ENCODE peak calls at places on chromosome 17, in six cellular contexts. K is mucosa of descending colon; C is Panc1; G is ovary; M is heart right ventricle; T is CD8-positive, alpha-beta T cell. S is an unnamed sample. For H3K36me3, the result is how much of the 10 kb centered on the place peaks cover.

GRCh38 chr17:68326681-68327080 is 35.4 kb downstream of the ARSG start:
- DNase-seq in K (no peak), C (no peak), G (no peak), M (no peak), T (no peak), S (no peak)

GRCh38 chr17:44191941-44192496 is 5.2 kb downstream of the TMUB2 start:
- DNase-seq in K (peak), C (no peak), G (no peak), M (no peak), T (no peak), S (no peak)

GRCh38 chr17:42363767-42364585 is 24.3 kb downstream of the STAT3 start:
- DNase-seq in K (no peak), C (no peak), G (no peak), M (no peak), T (no peak), S (no peak)

GRCh38 chr17:71413935-71414334 is 706.9 kb upstream of the SOX9 start:
- DNase-seq in K (no peak), C (no peak), G (no peak), M (no peak), T (no peak), S (no peak)

GRCh38 chr17:64115871-64116534 is 13.9 kb downstream of the ERN1 start:
- DNase-seq in K (no peak), C (no peak), G (no peak), M (no peak), T (no peak), S (no peak)

GRCh38 chr17:44071198-44071520 is 624 bp downstream of the G6PC3 start:
- DNase-seq in K (no peak), C (no peak), G (no peak), M (no peak), T (no peak), S (no peak)

GRCh38 chr17:10739341-10739905 is 9.6 kb upstream of the TMEM220 start:
- DNase-seq in K (no peak), C (no peak), G (no peak), M (no peak), T (no peak), S (no peak)

GRCh38 chr17:56577190-56577589 is 16.3 kb upstream of the NOG start:
- DNase-seq in K (no peak), C (no peak), G (no peak), M (no peak), T (no peak), S (no peak)

GRCh38 chr17:45924332-45924820 is 30.0 kb downstream of the MAPT start:
- DNase-seq in K (no peak), C (no peak), G (no peak), M (no peak), T (no peak), S (no peak)

GRCh38 chr17:1986783-1987451 is 38.2 kb downstream of the RTN4RL1 start:
- DNase-seq in K (no peak), C (no peak), G (peak), M (no peak), T (no peak), S (no peak)

GRCh38 chr17:55155867-55156560 is 108.7 kb upstream of the HLF start:
- DNase-seq in K (no peak), C (no peak), G (no peak), M (no peak), T (no peak), S (no peak)

GRCh38 chr17:10336393-10336792 is 36.4 kb downstream of the MYH13 start:
- DNase-seq in K (no peak), C (no peak), G (no peak), M (no peak), T (no peak), S (no peak)

GRCh38 chr17:61431594-61432311 is 20.5 kb upstream of the TBX4 start:
- DNase-seq in K (no peak), C (no peak), G (no peak), M (no peak), T (no peak), S (no peak)

GRCh38 chr17:4032738-4033137 is 68.5 kb upstream of the ATP2A3 start:
- DNase-seq in K (no peak), C (no peak), G (no peak), M (no peak), T (no peak), S (no peak)

GRCh38 chr17:73064084-73064938 is 28.2 kb downstream of the SLC39A11 start:
- DNase-seq in K (no peak), C (no peak), G (no peak), M (no peak), T (no peak), S (no peak)

GRCh38 chr17:35312790-35313711 is 60.4 kb downstream of the SLFN11 start:
- DNase-seq in K (peak), C (peak), G (peak), M (peak), T (peak), S (peak)

GRCh38 chr17:74292495-74292894 is 18.5 kb downstream of the DNAI2 start:
- DNase-seq in K (no peak), C (no peak), G (no peak), M (no peak), T (no peak), S (no peak)

GRCh38 chr17:2042355-2042929 is 620 bp downstream of the OVCA2 start:
- DNase-seq in K (no peak), C (no peak), G (peak), M (no peak), T (no peak), S (no peak)

GRCh38 chr17:50381260-50381815 is 8.3 kb downstream of the EME1 start:
- DNase-seq in K (no peak), C (no peak), G (no peak), M (no peak), T (no peak), S (no peak)

GRCh38 chr17:27457731-27458523 is 1.7 kb downstream of the KSR1 start:
- DNase-seq in K (no peak), C (no peak), G (no peak), M (no peak), T (no peak), S (no peak)

GRCh38 chr17:62794666-62794971 is 13.5 kb downstream of the MARCHF10 start:
- DNase-seq in K (no peak), C (no peak), G (no peak), M (no peak), T (no peak), S (no peak)

GRCh38 chr17:64245218-64246145 is 17.6 kb downstream of the TEX2 start:
- DNase-seq in K (no peak), C (no peak), G (no peak), M (no peak), T (no peak), S (no peak)

GRCh38 chr17:49438439-49438861 is 23.8 kb upstream of the PHB1 start:
- DNase-seq in K (no peak), C (no peak), G (no peak), M (no peak), T (no peak), S (no peak)

GRCh38 chr17:72556944-72557826 is 436.4 kb downstream of the SOX9 start:
- DNase-seq in K (peak), C (no peak), G (peak), M (peak), T (peak), S (peak)

GRCh38 chr17:45394913-45395568 is 37.6 kb downstream of the ARHGAP27 start:
- DNase-seq in K (peak), C (no peak), G (peak), M (peak), T (peak), S (no peak)

GRCh38 chr17:53032861-53033271 is 789.9 kb upstream of the KIF2B start:
- DNase-seq in K (no peak), C (no peak), G (no peak), M (no peak), T (no peak), S (no peak)

GRCh38 chr17:7328840-7329359 is at the start of gene NEURL4:
- DNase-seq in K (no peak), C (no peak), G (no peak), M (no peak), T (no peak), S (no peak)

GRCh38 chr17:39538875-39539274 is 68.8 kb downstream of the NEUROD2 start:
- DNase-seq in K (no peak), C (no peak), G (no peak), M (no peak), T (no peak), S (no peak)

GRCh38 chr17:29588561-29589411 is 662 bp downstream of the GIT1 start:
- DNase-seq in K (peak), C (no peak), G (peak), M (peak), T (no peak), S (peak)

GRCh38 chr17:4553669-4554068 is 1.5 kb downstream of the MYBBP1A start:
- DNase-seq in K (no peak), C (no peak), G (no peak), M (no peak), T (no peak), S (no peak)

GRCh38 chr17:57948169-57948554 is 7.0 kb downstream of the CUEDC1 start:
- DNase-seq in K (peak), C (no peak), G (no peak), M (no peak), T (no peak), S (no peak)

GRCh38 chr17:57949649-57950048 is 5.6 kb downstream of the CUEDC1 start:
- DNase-seq in K (peak), C (no peak), G (no peak), M (no peak), T (no peak), S (no peak)

GRCh38 chr17:57947369-57947768 is 7.8 kb downstream of the CUEDC1 start:
- DNase-seq in K (no peak), C (no peak), G (no peak), M (no peak), T (no peak), S (no peak)

GRCh38 chr17:57946798-57947358 is 8.3 kb downstream of the CUEDC1 start:
- DNase-seq in K (peak), C (no peak), G (peak), M (peak), T (no peak), S (peak)

DNA sequence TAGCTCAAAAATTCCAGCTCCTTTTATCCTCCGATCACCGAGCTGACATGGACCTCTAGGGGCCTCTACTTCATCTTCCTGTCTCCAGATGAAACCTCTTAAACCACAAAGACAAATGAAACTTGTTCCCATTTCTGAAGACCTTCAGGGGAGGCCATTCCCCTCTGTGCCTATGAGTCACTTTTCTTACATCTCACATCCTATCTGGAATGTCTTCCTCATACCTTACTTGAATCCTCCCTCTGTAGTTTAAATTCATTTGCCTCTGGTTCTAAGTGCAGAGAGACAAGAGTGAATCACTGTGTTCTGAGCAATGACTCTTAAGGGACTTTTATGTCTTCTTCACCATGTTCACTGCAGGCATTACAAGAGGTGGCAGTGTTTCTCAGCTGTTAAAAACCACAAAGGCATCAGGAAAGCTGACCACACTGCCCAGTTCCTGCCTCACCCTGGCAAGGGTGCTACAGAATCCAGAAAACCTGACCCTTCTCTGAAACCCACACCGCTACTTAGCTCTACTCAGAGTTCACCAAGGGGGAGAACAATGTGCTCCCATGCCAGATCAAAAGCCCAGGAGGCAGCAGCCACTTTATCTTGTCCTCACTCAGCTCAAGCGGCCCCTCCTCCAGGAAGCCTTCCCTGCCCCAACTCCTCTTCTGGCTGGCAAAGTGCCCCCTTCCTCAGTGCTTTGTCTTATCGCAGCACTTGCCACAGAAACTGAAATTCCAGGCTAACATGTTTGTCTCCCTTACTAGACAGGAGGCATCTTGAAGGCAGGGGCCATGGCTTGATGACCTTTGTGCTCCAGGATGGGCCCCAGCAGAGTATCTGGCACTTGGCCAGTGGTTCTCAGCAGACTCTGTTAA is 6.4 kb downstream of the CUEDC1 start:
- DNase-seq in K (peak), C (no peak), G (no peak), M (peak), T (no peak), S (no peak)
- TF ChIP-seq CTCF in K (no peak), C (no peak), G (no peak), M (no peak), T (no peak), S (no peak)

GRCh38 chr17:78126895-78127239 is 1.7 kb downstream of the TMC6 start:
- DNase-seq in K (no peak), C (no peak), G (no peak), M (no peak), T (no peak), S (no peak)
- H3K4me3 ChIP-seq in K (no peak), C (no peak), G (no peak), M (no peak), T (peak), S (peak)

DNA sequence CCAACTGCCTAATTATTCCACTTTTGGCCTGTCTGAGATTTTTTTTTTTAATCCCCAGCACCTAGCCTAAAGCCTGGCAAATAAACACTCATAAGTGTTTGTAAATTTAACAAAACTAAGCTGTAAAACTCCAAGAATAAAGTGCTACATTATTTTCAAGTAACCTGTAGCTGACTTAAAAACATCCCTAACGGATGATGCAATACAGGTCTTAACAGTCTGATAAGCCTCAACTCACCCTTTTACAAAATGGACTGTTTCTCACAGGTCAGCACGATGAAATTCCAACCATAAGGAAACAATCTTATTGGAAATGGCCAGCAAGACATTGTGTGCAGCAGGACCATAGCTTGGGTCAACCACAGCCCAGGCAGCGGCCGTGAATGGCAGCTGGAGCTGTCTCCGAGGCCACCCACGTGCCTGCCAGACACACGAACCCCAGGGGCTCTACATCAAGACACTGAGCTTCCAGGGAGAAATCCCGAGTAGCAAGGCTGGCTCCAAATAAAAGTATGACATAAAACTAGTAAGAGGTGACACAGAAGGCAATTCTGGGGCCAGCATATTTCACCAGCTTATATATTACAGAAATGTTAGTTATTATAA is 58.9 kb downstream of the NDEL1 start:
- DNase-seq in K (no peak), C (no peak), G (no peak), M (no peak), T (no peak), S (no peak)
- H3K36me3 ChIP-seq in K (under half), C (under half), G (under half), M (half or more), T (under half), S (under half)

GRCh38 chr17:81706232-81706611 is 3.1 kb downstream of the MRPL12 start:
- DNase-seq in K (no peak), C (no peak), G (no peak), M (no peak), T (no peak), S (no peak)

GRCh38 chr17:81705518-81706231 is 2.5 kb downstream of the MRPL12 start:
- DNase-seq in K (no peak), C (no peak), G (no peak), M (no peak), T (no peak), S (no peak)

GRCh38 chr17:81708739-81709185 is 3.3 kb upstream of the SLC25A10 start:
- DNase-seq in K (no peak), C (no peak), G (no peak), M (peak), T (no peak), S (peak)

GRCh38 chr17:81706757-81707624 is 3.8 kb downstream of the MRPL12 start:
- DNase-seq in K (no peak), C (no peak), G (no peak), M (no peak), T (no peak), S (peak)

DNA sequence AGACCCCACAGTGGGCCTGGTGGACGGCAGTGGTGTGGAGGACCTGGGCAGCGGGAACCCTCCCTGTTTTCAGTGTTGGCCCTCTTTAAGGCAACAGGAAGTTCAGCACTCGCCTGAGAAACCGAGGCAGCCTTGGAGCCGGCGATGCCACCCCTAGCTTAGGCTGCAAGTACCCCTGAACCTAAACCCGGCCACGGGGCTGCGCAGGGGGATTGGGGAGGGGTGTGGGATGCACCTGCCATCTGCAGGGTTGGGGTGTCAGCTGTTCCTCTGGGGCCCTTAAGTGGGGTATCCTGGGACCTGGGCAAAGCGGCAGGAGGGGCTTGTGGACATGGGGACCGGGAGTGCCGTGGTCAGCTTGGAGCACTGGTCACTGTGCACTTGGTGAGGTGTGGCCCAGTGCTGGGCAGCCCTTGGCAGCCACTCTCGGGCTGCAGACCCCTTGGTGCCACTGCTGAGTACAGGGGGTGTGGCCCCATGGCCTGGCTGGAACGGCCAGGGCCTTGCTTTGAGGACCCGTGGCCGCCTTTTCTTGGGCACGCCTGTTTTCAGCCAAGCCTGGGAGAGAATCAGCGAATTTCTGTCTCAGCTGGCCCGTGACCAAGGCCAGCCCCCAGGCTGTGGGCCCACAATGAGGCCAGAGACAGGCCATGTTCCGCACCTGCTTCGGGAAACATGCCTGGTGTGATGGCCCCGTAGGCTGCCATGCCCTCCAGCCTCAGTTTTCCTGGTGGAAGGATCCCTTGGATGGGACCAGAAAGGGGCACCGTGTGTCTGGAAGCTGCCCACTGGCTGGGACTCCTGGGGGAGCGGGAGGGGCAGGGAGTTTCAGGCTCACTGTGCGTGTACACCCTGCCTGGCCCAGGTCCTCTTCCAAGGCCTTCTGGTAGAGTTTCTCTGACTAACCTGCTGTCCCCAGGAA is 4.1 kb upstream of the SLC25A10 start:
- DNase-seq in K (no peak), C (no peak), G (no peak), M (no peak), T (no peak), S (peak)
- TF ChIP-seq CTCF in K (no peak), C (no peak), G (no peak), M (no peak), T (no peak), S (no peak)

GRCh38 chr17:57935833-57936807 is 19.1 kb downstream of the CUEDC1 start:
- DNase-seq in K (no peak), C (no peak), G (peak), M (peak), T (no peak), S (no peak)
- H3K4me3 ChIP-seq in K (no peak), C (no peak), G (no peak), M (no peak), T (no peak), S (no peak)

GRCh38 chr17:12136243-12136642 is 115.6 kb downstream of the MAP2K4 start:
- DNase-seq in K (no peak), C (no peak), G (no peak), M (no peak), T (no peak), S (no peak)

GRCh38 chr17:12133183-12133582 is 112.5 kb downstream of the MAP2K4 start:
- DNase-seq in K (no peak), C (no peak), G (no peak), M (no peak), T (no peak), S (no peak)

GRCh38 chr17:12136646-12137045 is 116.0 kb downstream of the MAP2K4 start:
- DNase-seq in K (no peak), C (no peak), G (no peak), M (no peak), T (no peak), S (no peak)

GRCh38 chr17:12134587-12134986 is 113.9 kb downstream of the MAP2K4 start:
- DNase-seq in K (no peak), C (no peak), G (no peak), M (no peak), T (no peak), S (no peak)

GRCh38 chr17:12134101-12134500 is 113.4 kb downstream of the MAP2K4 start:
- DNase-seq in K (no peak), C (no peak), G (no peak), M (no peak), T (no peak), S (no peak)
- H3K36me3 ChIP-seq in K (under half), C (under half), G (under half), M (under half), T (under half), S (under half)

DNA sequence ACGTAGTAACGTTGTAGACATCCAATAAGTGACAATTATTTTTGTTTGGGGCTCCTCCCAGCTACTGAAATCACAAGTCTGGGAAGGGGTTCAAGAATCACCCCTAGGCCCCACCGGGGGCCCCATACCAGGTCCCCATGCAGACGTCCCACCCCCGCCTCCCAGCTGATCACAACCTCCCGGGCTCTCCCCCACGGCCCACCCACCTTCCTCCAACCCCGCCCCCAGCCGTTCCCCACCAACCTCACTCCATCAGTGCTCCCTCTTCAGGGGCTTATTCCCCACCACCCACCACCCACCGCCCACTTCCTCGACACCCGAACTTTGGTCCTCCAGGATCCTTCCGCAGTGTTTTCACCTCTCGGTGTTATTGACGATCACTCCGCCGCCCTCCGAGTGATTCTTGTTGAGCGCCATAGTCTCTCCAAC is 240 bp downstream of the WBP2 start:
- DNase-seq in K (no peak), C (no peak), G (no peak), M (no peak), T (no peak), S (no peak)
- TF ChIP-seq CTCF in K (no peak), C (no peak), G (no peak), M (no peak), T (no peak), S (peak)